ENCODE peak calls at places on chromosomes 11 and 22, in four cellular contexts. K is WTC11, S is GM12878, L is HepG2. F is an unnamed sample.

GRCh38 chr11:31987118-31988005 is 103.5 kb upstream of the RCN1 start:
- DNase-seq in S (no peak), L (no peak), K (peak), F (no peak)

GRCh38 chr11:64396079-64396591 is 37.2 kb downstream of the RPS6KA4 start:
- DNase-seq in L (no peak), S (no peak), K (peak), F (no peak)

GRCh38 chr22:30490399-30490798 is 15.1 kb downstream of the SEC14L4 start:
- DNase-seq in S (no peak), L (peak), K (peak), F (peak)

GRCh38 chr11:120063686-120064340 is 74.1 kb downstream of the TRIM29 start:
- DNase-seq in L (no peak), S (no peak), K (no peak), F (no peak)

GRCh38 chr11:64539711-64540420 is 51.2 kb upstream of the SLC22A12 start:
- DNase-seq in S (no peak), K (no peak), L (no peak), F (no peak)

GRCh38 chr11:102760355-102761035 is 19.9 kb downstream of the MMP10 start:
- DNase-seq in S (no peak), L (no peak), K (no peak), F (no peak)

GRCh38 chr22:32870474-32870873 is 69.0 kb downstream of the TIMP3 start:
- DNase-seq in L (no peak), S (no peak), K (no peak), F (no peak)

GRCh38 chr11:12517306-12517705 is 139.9 kb downstream of the PARVA start:
- DNase-seq in S (no peak), L (no peak), K (no peak), F (no peak)

GRCh38 chr11:14672635-14673034 is 29.0 kb downstream of the PDE3B start:
- DNase-seq in K (no peak), L (no peak), S (no peak), F (no peak)

GRCh38 chr11:123233280-123233977 is 38.4 kb upstream of the CLMP start:
- DNase-seq in K (no peak), S (peak), L (no peak), F (no peak)

GRCh38 chr11:79667377-79667776 is 226.5 kb upstream of the TENM4 start:
- DNase-seq in K (no peak), S (no peak), L (no peak), F (no peak)

GRCh38 chr11:114059278-114059983 is at the start of gene ZBTB16:
- DNase-seq in L (no peak), S (no peak), K (peak), F (no peak)

GRCh38 chr11:57618438-57618837 is 21.0 kb downstream of the SERPING1 start:
- DNase-seq in K (no peak), S (no peak), L (no peak), F (no peak)

GRCh38 chr11:8034604-8035224 is 46.3 kb upstream of the TUB start:
- DNase-seq in S (no peak), L (no peak), K (no peak), F (no peak)

GRCh38 chr11:132311703-132312102 is 941.3 kb downstream of the NTM start:
- DNase-seq in K (no peak), S (no peak), L (no peak), F (no peak)

GRCh38 chr22:48897638-48897954 is 930.1 kb downstream of the BRD1 start:
- DNase-seq in K (no peak), S (no peak), L (no peak), F (no peak)

GRCh38 chr22:24685804-24686203 is 82.8 kb downstream of the GGT1 start:
- DNase-seq in S (no peak), K (peak), L (no peak), F (no peak)

GRCh38 chr22:42596863-42597530 is 17.7 kb downstream of the POLDIP3 start:
- DNase-seq in K (no peak), L (no peak), S (no peak), F (no peak)

GRCh38 chr11:56917708-56918450 is 70.8 kb upstream of the OR5AK2 start:
- DNase-seq in S (no peak), K (no peak), L (no peak), F (no peak)

GRCh38 chr22:17167486-17167885 is 8.4 kb upstream of the HDHD5 start:
- DNase-seq in S (no peak), K (no peak), L (no peak), F (no peak)

GRCh38 chr11:42544726-42545125 is 767.1 kb upstream of the API5 start:
- DNase-seq in K (no peak), L (no peak), S (no peak), F (no peak)

GRCh38 chr11:130180491-130180890 is 20.9 kb downstream of the ST14 start:
- DNase-seq in K (no peak), S (no peak), L (no peak), F (no peak)

GRCh38 chr22:49951986-49952896 is 8.3 kb upstream of the PIM3 start:
- DNase-seq in K (no peak), S (no peak), L (peak), F (no peak)

GRCh38 chr11:45928535-45929215 is 6.2 kb downstream of the LARGE2 start:
- DNase-seq in L (no peak), S (no peak), K (no peak), F (no peak)

GRCh38 chr11:58813693-58814092 is 30.8 kb downstream of the GLYATL2 start:
- DNase-seq in L (no peak), K (no peak), S (no peak), F (no peak)

GRCh38 chr11:85813721-85814120 is 2.8 kb upstream of the SYTL2 start:
- DNase-seq in S (no peak), L (peak), K (no peak), F (no peak)

GRCh38 chr11:92296138-92296515 is 71.5 kb downstream of the FAT3 start:
- DNase-seq in K (no peak), S (no peak), L (no peak), F (no peak)

GRCh38 chr11:87187930-87188329 is 150.2 kb downstream of the TMEM135 start:
- DNase-seq in L (no peak), K (no peak), S (no peak), F (no peak)

GRCh38 chr22:38735126-38735464 is 20.7 kb downstream of the SUN2 start:
- DNase-seq in K (no peak), L (no peak), S (no peak), F (no peak)

GRCh38 chr22:32700186-32700882 is 101.2 kb upstream of the TIMP3 start:
- DNase-seq in K (no peak), L (peak), S (no peak), F (no peak)

GRCh38 chr22:22798232-22798616 is 89.4 kb upstream of the IGLL5 start:
- DNase-seq in L (no peak), K (no peak), S (no peak), F (no peak)

GRCh38 chr22:26740253-26740652 is 82.9 kb downstream of the MIAT start:
- DNase-seq in S (no peak), L (no peak), K (no peak), F (no peak)

GRCh38 chr11:88059326-88059725 is 115.9 kb downstream of the RAB38 start:
- DNase-seq in L (no peak), S (no peak), K (no peak), F (no peak)

GRCh38 chr22:29213481-29213880 is 7.8 kb downstream of the EMID1 start:
- DNase-seq in S (no peak), K (no peak), L (no peak), F (no peak)

GRCh38 chr22:44068422-44069191 is 44.5 kb downstream of the PARVB start:
- DNase-seq in S (peak), L (no peak), K (no peak), F (no peak)

GRCh38 chr22:43310311-43310710 is 32.9 kb downstream of the SCUBE1 start:
- DNase-seq in S (no peak), K (no peak), L (no peak), F (peak)

GRCh38 chr11:127656266-127656879 is 655.8 kb upstream of the KIRREL3 start:
- DNase-seq in S (no peak), K (no peak), L (no peak), F (no peak)

GRCh38 chr11:110529043-110529442 is 99.3 kb downstream of the FDX1 start:
- DNase-seq in K (peak), L (peak), S (no peak), F (no peak)
- TF ChIP-seq CREM in K (no peak), L (no peak), S (no peak), F (no peak)

GRCh38 chr11:121763526-121763925 is 310.8 kb upstream of the SORL1-AS1 start:
- DNase-seq in L (no peak), S (peak), K (no peak), F (no peak)

GRCh38 chr11:121767433-121767832 is 314.7 kb upstream of the SORL1-AS1 start:
- DNase-seq in S (peak), L (no peak), K (no peak), F (no peak)

GRCh38 chr11:121761171-121761570 is 308.4 kb upstream of the SORL1-AS1 start:
- DNase-seq in K (no peak), S (no peak), L (no peak), F (no peak)

GRCh38 chr11:121766138-121766537 is 313.4 kb upstream of the SORL1-AS1 start:
- DNase-seq in S (no peak), K (no peak), L (no peak), F (no peak)

GRCh38 chr11:121762820-121763219 is 310.1 kb upstream of the SORL1-AS1 start:
- DNase-seq in K (peak), S (no peak), L (no peak), F (no peak)
- TF ChIP-seq CREM in K (no peak), S (no peak), L (no peak), F (no peak)

GRCh38 chr11:41446566-41446965 is 12.9 kb downstream of the LRRC4C start:
- DNase-seq in S (no peak), K (no peak), L (no peak), F (no peak)

GRCh38 chr11:41449483-41450050 is 9.9 kb downstream of the LRRC4C start:
- DNase-seq in K (no peak), L (no peak), S (no peak), F (no peak)

GRCh38 chr11:41451011-41451410 is 8.4 kb downstream of the LRRC4C start:
- DNase-seq in L (no peak), K (no peak), S (no peak), F (no peak)

DNA sequence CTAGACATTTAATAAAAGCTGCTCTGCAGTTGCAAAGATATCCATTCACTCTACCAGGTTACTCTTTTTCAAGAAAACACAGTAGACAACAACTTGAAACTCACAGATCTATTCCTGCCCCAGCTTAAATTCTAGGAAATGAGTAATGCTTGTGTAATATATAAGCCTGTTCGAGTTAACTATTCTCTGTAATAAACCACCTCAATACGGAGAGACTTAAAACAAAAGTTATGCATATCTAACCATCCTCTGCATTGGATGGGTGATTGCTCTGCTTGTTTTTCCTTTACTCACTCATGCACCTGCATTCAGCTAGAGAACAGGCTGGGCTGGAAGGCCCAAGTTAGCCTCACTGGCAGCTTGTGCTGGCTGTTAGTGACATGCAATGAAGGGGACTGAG is 13.3 kb downstream of the LRRC4C start:
- DNase-seq in K (no peak), S (no peak), L (no peak), F (no peak)
- TF ChIP-seq CREM in K (no peak), S (no peak), L (no peak), F (no peak)

DNA sequence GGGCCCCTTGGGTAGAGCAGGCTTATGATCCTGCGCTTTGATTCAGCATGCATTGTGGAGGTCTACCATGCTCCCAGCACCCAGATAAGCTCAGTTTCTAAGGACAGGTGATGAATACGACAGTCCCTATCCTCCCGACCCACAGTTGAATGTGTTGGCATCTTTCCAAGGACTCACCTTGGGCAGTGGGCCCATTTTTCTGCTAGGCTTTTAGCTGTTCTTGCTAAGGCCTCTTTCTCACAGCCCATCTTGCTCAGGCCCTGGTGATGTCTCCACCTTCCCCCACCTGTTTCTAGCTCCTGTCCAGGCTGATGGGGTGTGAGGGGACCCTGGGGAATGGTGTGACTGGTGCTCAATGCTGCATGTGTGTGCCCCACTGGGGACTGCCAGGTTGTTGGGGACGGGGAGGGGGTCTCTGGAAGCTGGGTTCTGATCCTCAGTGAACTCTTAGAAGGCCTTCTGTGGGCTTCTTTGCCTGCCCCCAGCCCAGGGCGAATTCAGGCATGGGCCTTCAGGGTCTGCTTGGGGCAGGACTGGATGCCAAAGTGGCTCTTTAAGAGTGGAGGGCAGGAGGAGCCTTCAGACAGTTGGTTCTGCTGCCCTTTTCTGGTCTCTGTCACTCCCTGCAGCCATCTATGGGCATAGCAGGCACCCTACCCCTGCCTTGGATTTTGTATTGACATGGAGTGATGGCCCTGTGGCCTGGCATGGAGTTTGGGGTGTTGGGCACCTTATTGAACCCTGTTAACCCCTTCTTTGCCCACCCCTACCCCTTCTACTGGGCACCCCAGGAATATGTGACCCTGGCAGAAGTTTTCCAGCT is 33.1 kb downstream of the PHLDB1 start:
- DNase-seq in S (no peak), L (no peak), K (no peak), F (no peak)
- TF ChIP-seq CREM in S (no peak), L (no peak), K (no peak), F (no peak)